ENCODE peak calls at places on chromosomes 11 and 22, in eight cellular contexts. E is heart left ventricle, N is astrocyte of the spinal cord, C is activated T-cell treated with anti-CD3 and anti-CD28 coated beads for 1 hour, G is GM06990, O is GM10248, V is NCI-H1930, X is amniotic epithelial cell. B is an unnamed sample.

GRCh38 chr11:66543263-66544107 is 2.4 kb downstream of the ZDHHC24 start:
- DNase-seq in E (peak; percentile 44), N (peak; percentile 46), C (peak; percentile 45), G (peak; percentile 85), O (peak; percentile 72), V (no peak), X (peak; percentile 35), B (no peak)

GRCh38 chr11:96037267-96037990 is 113.5 kb upstream of the MTMR2 start:
- DNase-seq in E (no peak), N (peak; percentile 60), C (no peak), G (no peak), O (no peak), V (no peak), X (peak; percentile 68), B (peak; percentile 66)

GRCh38 chr11:65719887-65720236 is 736 bp downstream of the RNASEH2C start:
- DNase-seq in E (peak; percentile 47), N (peak; percentile 12), C (no peak), G (no peak), O (peak; percentile 32), V (no peak), X (peak; percentile 63), B (peak; percentile 35)

GRCh38 chr11:127493330-127493729 is 492.8 kb upstream of the KIRREL3 start:
- DNase-seq in E (no peak), N (peak; percentile 35), C (no peak), G (no peak), O (no peak), V (no peak), X (peak; percentile 1), B (no peak)

GRCh38 chr11:69292221-69292648 is 1.7 kb upstream of the MYEOV start:
- DNase-seq in E (no peak), N (no peak), C (peak; percentile 42), G (no peak), O (no peak), V (no peak), X (peak; percentile 24), B (no peak)

GRCh38 chr11:35923452-35923851 is 20.4 kb upstream of the LDLRAD3 start:
- DNase-seq in E (no peak), N (no peak), C (no peak), G (no peak), O (no peak), V (no peak), X (no peak), B (no peak)

GRCh38 chr11:101567086-101567485 is 16.7 kb downstream of the TRPC6 start:
- DNase-seq in E (no peak), N (no peak), C (no peak), G (no peak), O (no peak), V (no peak), X (no peak), B (no peak)

GRCh38 chr22:38187413-38188212 is 6.0 kb upstream of the PLA2G6 start:
- DNase-seq in E (no peak), N (no peak), C (no peak), G (no peak), O (no peak), V (no peak), X (peak; percentile 94), B (no peak)

GRCh38 chr11:125350206-125351044 is 145.6 kb downstream of the FEZ1 start:
- DNase-seq in E (no peak), N (no peak), C (no peak), G (no peak), O (no peak), V (no peak), X (no peak), B (no peak)

GRCh38 chr22:23539135-23539838 is 40.8 kb downstream of the IGLL1 start:
- DNase-seq in E (peak; percentile 82), N (peak; percentile 77), C (peak; percentile 58), G (no peak), O (peak; percentile 74), V (peak; percentile 78), X (peak; percentile 85), B (peak; percentile 44)

GRCh38 chr22:36292823-36293530 is 40.0 kb downstream of the APOL1 start:
- DNase-seq in E (no peak), N (no peak), C (no peak), G (no peak), O (no peak), V (no peak), X (no peak), B (no peak)

GRCh38 chr11:57049749-57050148 is 61.0 kb downstream of the OR5AK2 start:
- DNase-seq in E (no peak), N (no peak), C (no peak), G (no peak), O (no peak), V (no peak), X (no peak), B (no peak)

GRCh38 chr11:8692417-8692816 is 9.8 kb downstream of the RPL27A start:
- DNase-seq in E (no peak), N (no peak), C (no peak), G (no peak), O (peak; percentile 5), V (no peak), X (no peak), B (no peak)

GRCh38 chr11:66467034-66467659 is 442 bp downstream of the PELI3 start:
- DNase-seq in E (no peak), N (peak; percentile 12), C (peak; percentile 30), G (peak; percentile 52), O (peak; percentile 55), V (no peak), X (peak; percentile 21), B (no peak)

GRCh38 chr11:60767388-60767811 is 10.7 kb downstream of the MS4A15 start:
- DNase-seq in E (no peak), N (no peak), C (no peak), G (no peak), O (no peak), V (no peak), X (no peak), B (no peak)

GRCh38 chr22:40094449-40094848 is 83.3 kb upstream of the TNRC6B start:
- DNase-seq in E (no peak), N (no peak), C (no peak), G (no peak), O (peak; percentile 49), V (no peak), X (no peak), B (no peak)

GRCh38 chr11:61774441-61774840 is 18.0 kb downstream of the TMEM258 start:
- DNase-seq in E (no peak), N (no peak), C (no peak), G (no peak), O (no peak), V (no peak), X (no peak), B (no peak)

GRCh38 chr11:128349650-128350296 is 237.6 kb downstream of the ETS1 start:
- DNase-seq in E (no peak), N (no peak), C (no peak), G (no peak), O (no peak), V (no peak), X (no peak), B (no peak)

GRCh38 chr11:75174781-75175370 is 24.0 kb downstream of the SLCO2B1 start:
- DNase-seq in E (peak; percentile 67), N (no peak), C (no peak), G (no peak), O (no peak), V (no peak), X (peak; percentile 62), B (no peak)

GRCh38 chr11:110093407-110094297 is 460 bp downstream of the ZC3H12C start:
- DNase-seq in E (peak; percentile 67), N (peak; percentile 74), C (no peak), G (peak; percentile 69), O (peak; percentile 33), V (no peak), X (peak; percentile 65), B (peak; percentile 49)

GRCh38 chr11:10498022-10498400 is 42.9 kb downstream of the AMPD3 start:
- DNase-seq in E (no peak), N (no peak), C (no peak), G (no peak), O (no peak), V (no peak), X (no peak), B (no peak)

GRCh38 chr11:47466201-47466600 is 17.3 kb upstream of the RAPSN start:
- DNase-seq in E (no peak), N (peak; percentile 45), C (no peak), G (no peak), O (no peak), V (no peak), X (peak; percentile 76), B (no peak)

GRCh38 chr22:39598017-39598965 is 27.7 kb downstream of the CACNA1I start:
- DNase-seq in E (no peak), N (no peak), C (peak; percentile 72), G (peak; percentile 62), O (peak; percentile 78), V (peak; percentile 43), X (no peak), B (peak; percentile 73)

GRCh38 chr11:46315033-46315738 is 32.1 kb upstream of the DGKZ start:
- DNase-seq in E (peak; percentile 75), N (peak; percentile 82), C (peak; percentile 69), G (peak; percentile 41), O (peak; percentile 84), V (peak; percentile 51), X (peak; percentile 76), B (peak; percentile 74)

GRCh38 chr11:118998822-118999221 is 884 bp downstream of the CENATAC start:
- DNase-seq in E (no peak), N (peak; percentile 76), C (no peak), G (no peak), O (no peak), V (no peak), X (peak; percentile 82), B (peak; percentile 65)

GRCh38 chr11:13668957-13669521 is 571 bp downstream of the FAR1 start:
- DNase-seq in E (peak; percentile 44), N (peak; percentile 24), C (peak; percentile 35), G (peak; percentile 65), O (peak; percentile 43), V (no peak), X (peak; percentile 16), B (no peak)

GRCh38 chr11:77183421-77183984 is 55.5 kb downstream of the MYO7A start:
- DNase-seq in E (no peak), N (no peak), C (no peak), G (no peak), O (no peak), V (no peak), X (no peak), B (no peak)

GRCh38 chr11:47393163-47394049 is 15.0 kb upstream of the SLC39A13 start:
- DNase-seq in E (peak; percentile 73), N (peak; percentile 65), C (no peak), G (no peak), O (peak; percentile 61), V (no peak), X (peak; percentile 60), B (no peak)

GRCh38 chr22:31344369-31345330 is 1.5 kb downstream of the PATZ1 start:
- DNase-seq in E (peak; percentile 48), N (peak; percentile 61), C (no peak), G (peak; percentile 63), O (no peak), V (no peak), X (no peak), B (no peak)

GRCh38 chr11:126339866-126340434 is 15.5 kb upstream of the ST3GAL4 start:
- DNase-seq in E (peak; percentile 87), N (no peak), C (no peak), G (no peak), O (no peak), V (no peak), X (no peak), B (peak; percentile 84)

GRCh38 chr22:47582067-47582466 is 819.6 kb downstream of the TBC1D22A start:
- DNase-seq in E (no peak), N (no peak), C (no peak), G (no peak), O (no peak), V (no peak), X (no peak), B (no peak)

GRCh38 chr22:22526125-22526912 is 6.2 kb upstream of the ZNF280A start:
- DNase-seq in E (no peak), N (no peak), C (no peak), G (no peak), O (no peak), V (no peak), X (no peak), B (no peak)

GRCh38 chr11:93498099-93499040 is 44.8 kb downstream of the SMCO4 start:
- DNase-seq in E (no peak), N (peak; percentile 55), C (no peak), G (no peak), O (no peak), V (no peak), X (peak; percentile 62), B (no peak)

GRCh38 chr22:44620129-44620840 is 81.7 kb upstream of the PRR5 start:
- DNase-seq in E (peak; percentile 78), N (peak; percentile 54), C (peak; percentile 82), G (peak; percentile 67), O (peak; percentile 53), V (peak; percentile 78), X (peak; percentile 43), B (peak; percentile 16)

B was measured in PC-9.